ENCODE peak calls at places on chromosomes 1 and 21, in four cellular contexts. N is HT-29, A is BJ, G is COLO829. L is an unnamed sample.

GRCh38 chr1:93597697-93598096 is 83.9 kb downstream of the BCAR3 start:
- DNase-seq in A (no peak), G (no peak), N (no peak), L (no peak)

GRCh38 chr1:77039739-77040138 is 172.5 kb downstream of the ST6GALNAC5 start:
- DNase-seq in G (no peak), A (peak; percentile 84), N (peak; percentile 69), L (peak; percentile 94)

GRCh38 chr1:106753069-106753468 is 303.4 kb upstream of the PRMT6 start:
- DNase-seq in A (no peak), G (peak; percentile 2), N (no peak), L (no peak)

GRCh38 chr1:204032642-204033235 is 40.2 kb upstream of the SOX13 start:
- DNase-seq in G (no peak), N (no peak), A (no peak), L (no peak)

GRCh38 chr1:9653783-9654517 is 2.4 kb downstream of the PIK3CD start:
- DNase-seq in A (no peak), G (no peak), N (no peak), L (no peak)

GRCh38 chr1:198623920-198624647 is 14.8 kb upstream of the PTPRC start:
- DNase-seq in A (no peak), G (no peak), N (no peak), L (peak; percentile 60)

GRCh38 chr1:30677471-30677870 is 45.9 kb downstream of the MATN1 start:
- DNase-seq in A (no peak), G (no peak), N (no peak), L (no peak)

GRCh38 chr1:205689479-205689878 is 9.2 kb upstream of the SLC45A3 start:
- DNase-seq in N (no peak), G (no peak), A (no peak), L (no peak)

GRCh38 chr21:43810505-43811261 is 21.3 kb downstream of the RRP1 start:
- DNase-seq in A (no peak), N (peak; percentile 76), G (peak; percentile 86), L (no peak)